ENCODE peak calls at places on chromosomes 2 and 18, in six cellular contexts. Q, X, N, I, P and H are unnamed samples.

GRCh38 chr2:240917684-240918257 is 11.6 kb downstream of the CROCC2 start:
- DNase-seq in Q (peak), X (no peak), N (no peak), I (no peak), P (peak), H (no peak)

GRCh38 chr2:54983345-54984235 is 66.7 kb downstream of the RTN4 start:
- DNase-seq in Q (peak), X (peak), N (no peak), I (peak), P (no peak), H (no peak)

GRCh38 chr2:240302933-240303332 is 132.5 kb upstream of the GPC1 start:
- DNase-seq in Q (no peak), X (no peak), N (no peak), I (no peak), P (no peak), H (no peak)

GRCh38 chr2:73368781-73369180 is 16.9 kb upstream of the ALMS1 start:
- DNase-seq in Q (no peak), X (no peak), N (no peak), I (no peak), P (no peak), H (no peak)

GRCh38 chr2:24495451-24495850 is 4.4 kb downstream of the NCOA1 start:
- DNase-seq in Q (no peak), X (no peak), N (no peak), I (no peak), P (no peak), H (no peak)

GRCh38 chr2:196112408-196113039 is 43.9 kb upstream of the DNAH7 start:
- DNase-seq in Q (peak), X (peak), N (no peak), I (peak), P (no peak), H (peak)

GRCh38 chr2:25301453-25302352 is 40.0 kb downstream of the DNMT3A start:
- DNase-seq in Q (peak), X (peak), N (no peak), I (peak), P (no peak), H (no peak)

GRCh38 chr2:15588329-15588919 is 3.2 kb upstream of the DDX1 start:
- DNase-seq in Q (peak), X (peak), N (peak), I (peak), P (no peak), H (peak)

GRCh38 chr18:37334494-37335125 is 231.0 kb downstream of the CELF4 start:
- DNase-seq in Q (peak), X (peak), N (no peak), I (peak), P (no peak), H (no peak)

GRCh38 chr2:75547345-75548035 is 13.2 kb downstream of the EVA1A start:
- DNase-seq in Q (peak), X (no peak), N (no peak), I (peak), P (no peak), H (no peak)

GRCh38 chr2:6750389-6751158 is 115.1 kb downstream of the CMPK2 start:
- DNase-seq in Q (no peak), X (no peak), N (no peak), I (no peak), P (no peak), H (no peak)